ENCODE peak calls at places on chromosomes 12 and 14, in five cellular contexts. E is heart left ventricle; Y is Peyer's patch; K is fibroblast of lung; Z is effector memory CD4-positive, alpha-beta T cell. L is an unnamed sample.

GRCh38 chr14:71675902-71676291 is 256.3 kb upstream of the RGS6 start:
- DNase-seq in E (no peak), Y (no peak), K (no peak), Z (no peak), L (no peak)

GRCh38 chr14:44497148-44497547 is 9.9 kb downstream of the FSCB start:
- DNase-seq in E (no peak), Y (no peak), K (no peak), Z (no peak), L (no peak)

GRCh38 chr14:23861666-23862065 is 91.9 kb upstream of the DHRS4 start:
- DNase-seq in E (no peak), Y (no peak), K (no peak), Z (no peak), L (no peak)

GRCh38 chr12:15278816-15279658 is 43.3 kb upstream of the PTPRO start:
- DNase-seq in E (peak), Y (peak), K (peak), Z (no peak), L (no peak)

GRCh38 chr12:69410571-69410970 is 51.0 kb downstream of the YEATS4 start:
- DNase-seq in E (no peak), Y (no peak), K (no peak), Z (no peak), L (no peak)

GRCh38 chr12:107320031-107320928 is 226.9 kb upstream of the CRY1 start:
- DNase-seq in E (peak), Y (peak), K (no peak), Z (peak), L (no peak)

GRCh38 chr12:32983332-32983731 is 86.8 kb upstream of the PKP2 start:
- DNase-seq in E (no peak), Y (no peak), K (no peak), Z (no peak), L (no peak)

GRCh38 chr12:69694123-69694522 is 5.0 kb downstream of the BEST3 start:
- DNase-seq in E (no peak), Y (no peak), K (no peak), Z (no peak), L (no peak)

GRCh38 chr14:101721111-101721510 is 40.4 kb upstream of the PPP2R5C start:
- DNase-seq in E (no peak), Y (no peak), K (no peak), Z (no peak), L (no peak)

GRCh38 chr14:61178226-61179060 is 102.7 kb downstream of the TMEM30B start:
- DNase-seq in E (no peak), Y (no peak), K (peak), Z (no peak), L (no peak)

GRCh38 chr14:61350427-61350826 is 29.0 kb downstream of the PRKCH start:
- DNase-seq in E (no peak), Y (no peak), K (no peak), Z (no peak), L (no peak)

GRCh38 chr12:108381793-108382436 is 42.8 kb upstream of the CMKLR1 start:
- DNase-seq in E (no peak), Y (no peak), K (no peak), Z (no peak), L (no peak)

GRCh38 chr14:91778217-91778616 is 46.3 kb upstream of the CATSPERB start:
- DNase-seq in E (no peak), Y (no peak), K (peak), Z (no peak), L (no peak)

GRCh38 chr14:101360045-101360931 is 201.0 kb upstream of the DIO3 start:
- DNase-seq in E (peak), Y (peak), K (peak), Z (no peak), L (no peak)

GRCh38 chr12:49190317-49190716 is 1.4 kb upstream of the TUBA1A start:
- DNase-seq in E (no peak), Y (no peak), K (no peak), Z (no peak), L (peak)

GRCh38 chr12:77855548-77855947 is 24.9 kb downstream of the NAV3 start:
- DNase-seq in E (peak), Y (no peak), K (peak), Z (no peak), L (no peak)

GRCh38 chr12:64080319-64081008 is 141.6 kb downstream of the KICS2 start:
- DNase-seq in E (no peak), Y (no peak), K (no peak), Z (no peak), L (no peak)

GRCh38 chr12:86254399-86255107 is 1.6 kb downstream of the MGAT4C start:
- DNase-seq in E (no peak), Y (no peak), K (peak), Z (no peak), L (no peak)

GRCh38 chr12:111692575-111693210 is 6.8 kb downstream of the ACAD10 start:
- DNase-seq in E (no peak), Y (no peak), K (no peak), Z (no peak), L (no peak)

GRCh38 chr12:128337456-128338160 is 70.6 kb downstream of the TMEM132C start:
- DNase-seq in E (no peak), Y (no peak), K (no peak), Z (no peak), L (no peak)

GRCh38 chr14:68416156-68416555 is 376.7 kb downstream of the ZFP36L1 start:
- DNase-seq in E (no peak), Y (no peak), K (no peak), Z (no peak), L (no peak)

GRCh38 chr14:49892301-49892635 is 614 bp upstream of the ARF6 start:
- DNase-seq in E (peak), Y (peak), K (peak), Z (peak), L (peak)

GRCh38 chr14:102187583-102188001 is 47.9 kb downstream of the WDR20 start:
- DNase-seq in E (no peak), Y (no peak), K (no peak), Z (no peak), L (no peak)

GRCh38 chr12:120851939-120852338 is 52.2 kb downstream of the SPPL3 start:
- DNase-seq in E (no peak), Y (no peak), K (no peak), Z (no peak), L (no peak)

GRCh38 chr14:75450381-75451276 is 22.8 kb downstream of the JDP2 start:
- DNase-seq in E (peak), Y (peak), K (no peak), Z (no peak), L (no peak)

GRCh38 chr12:113159937-113160336 is 10.4 kb downstream of the CFAP73 start:
- DNase-seq in E (no peak), Y (no peak), K (no peak), Z (no peak), L (peak)

GRCh38 chr14:85529803-85530574 is at the start of gene FLRT2:
- DNase-seq in E (peak), Y (peak), K (peak), Z (no peak), L (peak)

GRCh38 chr12:127809236-127809635 is 457.7 kb upstream of the TMEM132C start:
- DNase-seq in E (no peak), Y (no peak), K (no peak), Z (no peak), L (no peak)

GRCh38 chr14:59511916-59512530 is 27.7 kb downstream of the JKAMP start:
- DNase-seq in E (no peak), Y (no peak), K (no peak), Z (no peak), L (no peak)

GRCh38 chr12:108635201-108635996 is 1.7 kb upstream of the SELPLG start:
- DNase-seq in E (no peak), Y (peak), K (no peak), Z (no peak), L (no peak)

GRCh38 chr12:110676171-110676570 is 12.7 kb downstream of the HVCN1 start:
- DNase-seq in E (no peak), Y (no peak), K (no peak), Z (no peak), L (no peak)
- H3K27ac ChIP-seq in E (no peak), Y (peak), K (no peak), Z (no peak), L (no peak)

DNA sequence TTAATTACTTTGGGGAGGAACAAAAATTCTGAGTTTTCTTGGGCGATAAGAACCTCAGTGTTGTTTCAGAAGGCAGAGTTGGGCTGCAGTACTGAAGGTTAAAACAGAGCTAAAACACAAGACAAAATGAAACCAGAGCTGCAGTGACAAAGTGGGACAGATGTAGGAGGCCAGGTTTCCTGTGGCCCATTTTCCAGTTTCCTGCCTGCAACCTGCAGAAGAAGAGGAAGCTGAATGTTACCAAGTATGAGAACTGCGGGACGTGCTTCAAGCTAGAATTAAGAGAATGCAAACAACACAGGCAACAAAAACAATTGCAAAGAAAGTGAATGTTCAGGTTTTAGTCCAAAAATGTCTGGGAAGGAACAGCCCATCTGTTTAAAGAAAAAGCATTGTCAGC is 17.8 kb downstream of the ELK3 start:
- DNase-seq in E (no peak), Y (no peak), K (no peak), Z (no peak), L (no peak)
- H3K27ac ChIP-seq in E (no peak), Y (peak), K (no peak), Z (peak), L (no peak)

DNA sequence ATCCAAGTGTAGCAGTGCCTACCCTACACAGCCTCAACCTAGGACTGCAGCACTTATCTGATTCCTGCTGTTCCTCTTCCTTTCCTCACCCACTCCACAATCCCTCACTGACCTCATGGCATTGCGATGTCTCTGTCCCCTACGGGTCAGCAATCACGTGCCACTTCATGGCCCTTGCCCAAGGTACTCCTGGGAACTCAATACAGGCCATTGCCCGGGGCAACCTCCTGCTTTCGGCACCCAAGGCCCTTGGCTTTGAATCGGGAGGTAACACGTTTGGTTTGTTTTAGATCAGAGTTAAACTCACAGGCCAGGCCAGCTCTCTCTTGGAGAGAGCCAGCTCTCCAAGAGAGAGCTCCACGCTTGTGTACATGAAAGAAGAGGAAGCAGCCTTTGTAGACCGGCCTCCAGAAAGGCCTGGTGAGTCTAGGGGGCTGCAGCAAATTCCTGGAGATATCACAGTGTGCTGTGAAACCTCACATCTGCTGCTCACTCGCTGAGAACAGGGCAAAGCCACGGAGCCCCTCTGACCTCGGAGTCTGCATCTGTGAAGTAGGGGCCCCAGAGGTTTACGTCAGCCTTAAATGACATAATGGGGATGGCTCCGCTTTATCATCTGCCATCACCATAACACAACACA is 12.2 kb downstream of the CLMN start:
- DNase-seq in E (no peak), Y (no peak), K (peak), Z (no peak), L (peak)
- H3K27ac ChIP-seq in E (peak), Y (no peak), K (no peak), Z (no peak), L (peak)

GRCh38 chr12:6932766-6933165 is 5.0 kb downstream of the ATN1 start:
- DNase-seq in E (no peak), Y (no peak), K (no peak), Z (no peak), L (no peak)
- H3K27ac ChIP-seq in E (no peak), Y (no peak), K (no peak), Z (no peak), L (peak)

GRCh38 chr12:67268896-67269631 is at the start of gene CAND1:
- DNase-seq in E (peak), Y (peak), K (peak), Z (peak), L (peak)

GRCh38 chr12:67268335-67268895 is 743 bp upstream of the CAND1 start:
- DNase-seq in E (peak), Y (peak), K (peak), Z (peak), L (peak)

DNA sequence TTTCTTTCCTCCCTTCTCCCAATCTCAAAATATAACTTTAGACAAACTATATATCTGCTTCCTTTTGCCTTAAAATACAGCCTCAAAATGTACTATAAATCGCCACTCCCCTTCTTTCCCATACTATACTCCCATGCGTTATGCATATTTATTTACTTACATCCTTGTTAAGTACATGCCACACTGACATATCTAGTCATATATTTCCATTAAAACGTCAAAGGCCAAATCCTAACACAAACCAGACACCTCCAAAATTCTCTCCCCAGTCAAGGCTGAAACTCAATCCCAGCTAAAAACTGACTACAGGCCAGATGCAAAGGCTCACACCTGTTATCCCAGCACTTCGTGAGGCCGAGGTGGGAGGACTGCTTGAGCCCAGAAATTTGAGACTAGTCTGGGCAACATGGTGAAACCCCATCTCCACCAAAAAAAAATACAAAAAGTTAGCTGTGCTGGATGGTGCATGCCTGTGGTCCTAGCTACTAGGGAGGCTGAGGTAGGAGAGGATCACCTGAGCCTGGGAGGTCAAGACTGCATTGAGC is 5.7 kb upstream of the CAND1 start:
- DNase-seq in E (no peak), Y (no peak), K (no peak), Z (no peak), L (no peak)
- H3K27ac ChIP-seq in E (no peak), Y (no peak), K (no peak), Z (no peak), L (no peak)

GRCh38 chr14:73955674-73956073 is 5.6 kb downstream of the COQ6 start:
- DNase-seq in E (no peak), Y (no peak), K (no peak), Z (no peak), L (no peak)
- H3K27ac ChIP-seq in E (no peak), Y (no peak), K (no peak), Z (no peak), L (no peak)

DNA sequence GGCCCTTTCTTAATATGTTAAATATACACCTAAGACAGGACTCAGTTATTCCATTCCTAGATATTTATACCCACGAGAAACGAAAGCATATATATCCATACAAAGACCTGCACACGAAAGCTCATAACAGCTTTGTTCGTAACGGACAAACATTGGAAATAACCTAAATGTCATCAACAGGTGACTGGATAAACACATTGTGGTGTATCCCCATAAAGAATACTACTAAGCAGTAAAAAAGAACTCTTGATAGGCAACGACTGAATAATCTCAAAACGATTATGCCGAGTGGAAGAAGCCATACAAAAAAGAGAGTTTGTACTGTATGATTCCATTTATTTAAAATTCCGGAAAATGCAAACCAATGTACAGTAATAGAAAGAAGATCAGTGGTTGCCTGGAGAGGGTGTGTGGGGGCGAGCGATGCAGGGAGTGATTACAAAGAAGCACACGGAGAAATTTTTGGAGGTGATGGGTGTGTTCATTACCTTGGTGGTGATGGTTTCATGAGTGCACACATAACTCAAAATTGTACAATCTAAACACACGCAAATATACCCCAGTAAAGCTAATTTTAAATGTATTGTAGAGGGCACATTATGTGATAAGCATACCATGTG is 1.4 kb upstream of the SCN8A start:
- DNase-seq in E (no peak), Y (no peak), K (no peak), Z (no peak), L (no peak)
- H3K27ac ChIP-seq in E (no peak), Y (no peak), K (no peak), Z (no peak), L (no peak)

DNA sequence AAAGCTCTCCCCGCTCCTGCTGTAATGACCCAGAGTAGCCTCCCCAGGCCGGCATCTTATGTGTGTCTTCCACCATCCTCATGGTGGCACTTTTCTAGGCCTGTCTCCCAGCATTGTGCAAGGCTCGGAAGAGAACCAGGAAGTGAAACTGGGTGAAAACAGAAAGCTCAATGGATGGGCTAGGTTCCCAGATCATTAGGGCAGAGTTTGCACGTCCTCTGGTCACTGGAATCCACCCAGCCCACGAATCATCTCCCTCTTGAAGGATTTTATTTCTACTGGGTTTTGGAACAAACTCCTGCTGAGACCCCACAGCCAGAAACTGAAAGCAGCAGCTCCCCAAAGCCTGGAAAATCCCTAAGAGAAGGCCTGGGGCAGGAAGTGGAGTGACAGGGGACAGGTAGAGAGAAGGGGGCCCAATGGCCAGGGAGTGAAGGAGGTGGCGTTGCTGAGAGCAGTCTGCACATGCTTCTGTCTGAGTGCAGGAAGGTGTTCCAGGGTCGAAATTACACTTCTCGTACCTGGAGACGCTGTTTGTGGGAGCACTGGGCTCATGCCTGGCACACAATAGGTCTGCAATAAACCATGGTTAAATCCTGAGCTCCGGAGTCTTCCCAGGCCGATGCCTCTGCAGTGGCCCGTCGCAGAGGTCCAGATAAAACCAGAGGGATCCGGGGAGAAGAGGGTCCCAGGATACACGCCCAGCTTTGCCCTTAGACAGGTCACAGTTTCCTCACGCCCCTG is 15.6 kb downstream of the ACVRL1 start:
- DNase-seq in E (peak), Y (peak), K (peak), Z (no peak), L (no peak)
- H3K27ac ChIP-seq in E (peak), Y (peak), K (no peak), Z (no peak), L (no peak)

DNA sequence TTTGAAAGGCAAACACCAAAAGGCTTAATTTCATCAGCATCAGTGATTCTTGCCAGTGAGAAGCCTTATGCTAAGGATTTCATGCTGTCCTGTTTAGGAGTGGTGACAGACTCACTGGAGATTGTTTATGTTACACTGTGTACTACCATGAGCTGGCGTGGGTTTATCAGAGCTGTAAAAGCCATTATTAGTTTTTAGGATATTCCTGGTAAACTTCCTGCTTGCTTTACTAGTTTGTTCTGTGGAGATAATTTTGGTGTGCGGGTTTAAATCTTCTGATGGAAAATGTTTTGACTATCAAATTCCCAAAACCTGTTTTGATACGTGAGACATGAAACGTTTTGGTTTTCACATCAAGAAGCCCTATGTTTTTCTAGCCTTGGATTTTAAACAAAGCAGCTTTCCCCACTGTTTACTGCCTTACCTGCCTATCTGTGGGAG is 15.2 kb downstream of the PPFIBP1 start:
- DNase-seq in E (no peak), Y (no peak), K (peak), Z (no peak), L (no peak)
- H3K27ac ChIP-seq in E (peak), Y (no peak), K (peak), Z (no peak), L (no peak)